ENCODE peak calls at places on chromosomes 5 and 9, in seven cellular contexts. S, Q, U, Y, Z, F and K are unnamed samples.

GRCh38 chr9:22240619-22241018 is 206.0 kb upstream of the DMRTA1 start:
- DNase-seq in S (no peak), Q (peak), U (no peak), Y (no peak), Z (no peak), F (peak), K (no peak)

GRCh38 chr5:13660072-13660471 is 284.4 kb downstream of the DNAH5 start:
- DNase-seq in S (no peak), Q (peak), U (no peak), Y (peak), Z (no peak), F (no peak), K (no peak)

GRCh38 chr5:10192309-10192708 is 57.4 kb downstream of the ATPSCKMT start:
- DNase-seq in S (no peak), Q (peak), U (peak), Y (no peak), Z (no peak), F (peak), K (no peak)

GRCh38 chr5:113778147-113778546 is 264.7 kb downstream of the YTHDC2 start:
- DNase-seq in S (no peak), Q (no peak), U (no peak), Y (no peak), Z (no peak), F (no peak), K (no peak)

GRCh38 chr9:112890106-112891081 is at the start of gene SLC46A2:
- DNase-seq in S (peak), Q (no peak), U (no peak), Y (no peak), Z (no peak), F (no peak), K (peak)

GRCh38 chr9:132672413-132672690 is 2.1 kb downstream of the GTF3C4 start:
- DNase-seq in S (no peak), Q (peak), U (no peak), Y (peak), Z (no peak), F (no peak), K (no peak)

GRCh38 chr5:178530526-178530925 is 59.7 kb downstream of the COL23A1 start:
- DNase-seq in S (no peak), Q (no peak), U (no peak), Y (no peak), Z (no peak), F (no peak), K (no peak)

GRCh38 chr5:78497573-78498533 is 137.4 kb downstream of the SCAMP1 start:
- DNase-seq in S (no peak), Q (peak), U (no peak), Y (no peak), Z (no peak), F (no peak), K (no peak)

GRCh38 chr5:62502456-62503101 is 76.0 kb upstream of the LRRC70 start:
- DNase-seq in S (no peak), Q (no peak), U (no peak), Y (no peak), Z (no peak), F (no peak), K (no peak)

GRCh38 chr9:122213589-122214413 is 15.0 kb downstream of the LHX6 start:
- DNase-seq in S (peak), Q (no peak), U (no peak), Y (peak), Z (peak), F (peak), K (peak)

GRCh38 chr5:125696762-125697161 is 726.4 kb upstream of the GRAMD2B start:
- DNase-seq in S (peak), Q (peak), U (peak), Y (no peak), Z (no peak), F (peak), K (no peak)

GRCh38 chr5:125700380-125700856 is 722.8 kb upstream of the GRAMD2B start:
- DNase-seq in S (peak), Q (peak), U (no peak), Y (no peak), Z (peak), F (no peak), K (no peak)

GRCh38 chr5:125698420-125698819 is 724.8 kb upstream of the GRAMD2B start:
- DNase-seq in S (no peak), Q (no peak), U (no peak), Y (no peak), Z (no peak), F (no peak), K (no peak)

GRCh38 chr5:125695994-125696679 is 727.1 kb upstream of the GRAMD2B start:
- DNase-seq in S (peak), Q (peak), U (no peak), Y (no peak), Z (no peak), F (no peak), K (no peak)

DNA sequence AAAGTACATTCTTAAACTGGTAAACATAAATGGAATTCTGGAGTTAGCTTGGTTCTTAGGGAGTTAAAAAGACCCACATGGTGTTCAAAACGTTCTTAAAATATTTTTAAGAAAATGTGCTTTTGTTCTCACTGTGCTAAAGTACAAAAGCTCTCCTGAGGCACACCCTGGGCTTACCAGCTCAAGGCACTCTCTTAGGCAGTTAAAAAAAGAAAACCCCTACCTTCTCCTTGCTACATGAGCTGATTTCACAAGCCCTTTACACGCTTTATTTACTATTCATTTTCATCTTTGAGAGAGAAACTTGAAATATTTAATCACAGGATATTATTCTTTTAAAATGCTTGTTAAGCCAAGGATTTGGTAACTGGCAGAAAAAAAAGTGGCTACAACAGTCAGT is 723.3 kb upstream of the GRAMD2B start:
- DNase-seq in S (no peak), Q (no peak), U (no peak), Y (no peak), Z (no peak), F (peak), K (no peak)
- H3K4me3 ChIP-seq in S (no peak), Q (no peak), U (no peak), Y (no peak), Z (no peak), F (no peak), K (no peak)

GRCh38 chr9:120929392-120929791 is 2.8 kb upstream of the TRAF1 start:
- DNase-seq in S (no peak), Q (no peak), U (no peak), Y (no peak), Z (no peak), F (no peak), K (no peak)

GRCh38 chr9:120928720-120929389 is 2.3 kb upstream of the TRAF1 start:
- DNase-seq in S (peak), Q (peak), U (no peak), Y (peak), Z (peak), F (no peak), K (peak)

GRCh38 chr9:120932086-120932818 is 5.7 kb upstream of the TRAF1 start:
- DNase-seq in S (no peak), Q (no peak), U (no peak), Y (no peak), Z (no peak), F (no peak), K (peak)

GRCh38 chr9:120933310-120934044 is 6.9 kb upstream of the TRAF1 start:
- DNase-seq in S (no peak), Q (no peak), U (no peak), Y (no peak), Z (no peak), F (no peak), K (peak)

DNA sequence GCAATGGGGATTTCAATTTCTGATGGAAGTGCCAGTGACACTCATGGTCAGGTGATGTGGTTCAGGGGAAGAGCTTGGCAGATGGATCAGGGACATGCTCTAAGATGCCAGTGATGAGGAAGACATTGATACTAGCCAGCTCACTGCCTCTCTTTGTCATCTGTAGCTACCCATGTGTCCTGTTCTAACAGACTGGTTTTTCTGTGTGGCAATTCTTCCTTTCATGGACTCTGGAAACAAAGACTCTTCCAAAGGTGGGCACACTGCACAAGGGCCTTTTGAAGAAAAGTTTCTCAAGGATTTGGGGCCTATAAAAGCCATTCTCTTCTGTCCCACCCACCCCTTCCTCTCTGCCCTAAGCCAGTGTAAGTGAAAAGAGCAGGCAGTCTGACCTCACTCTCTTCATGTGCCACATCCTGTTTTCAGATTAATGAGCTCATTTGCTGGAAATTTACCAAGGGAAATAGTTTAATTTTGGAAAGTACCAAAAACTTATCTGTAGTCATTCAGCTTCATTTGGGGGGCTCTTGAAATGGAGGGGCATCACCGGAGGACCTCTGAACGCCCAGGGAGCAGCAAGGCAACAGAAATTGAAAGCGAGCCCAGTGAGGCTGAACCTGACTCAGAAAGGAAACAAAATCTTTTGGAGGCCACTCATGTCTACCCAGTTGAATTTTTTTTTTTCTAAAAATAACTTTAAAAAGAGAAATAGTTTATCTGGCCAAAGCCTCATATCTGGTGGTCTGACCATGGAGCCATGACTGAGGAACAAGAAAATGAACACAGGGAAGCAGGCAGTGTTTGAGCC is 4.9 kb upstream of the TRAF1 start:
- DNase-seq in S (no peak), Q (peak), U (no peak), Y (peak), Z (no peak), F (peak), K (peak)
- H3K4me3 ChIP-seq in S (no peak), Q (no peak), U (no peak), Y (no peak), Z (no peak), F (no peak), K (no peak)

GRCh38 chr9:136418182-136419091 is 8.0 kb downstream of the PMPCA start:
- DNase-seq in S (no peak), Q (no peak), U (no peak), Y (no peak), Z (no peak), F (no peak), K (no peak)
- H3K4me3 ChIP-seq in S (no peak), Q (no peak), U (no peak), Y (no peak), Z (no peak), F (no peak), K (no peak)

GRCh38 chr9:76592105-76593010 is 133.4 kb downstream of the GCNT1 start:
- DNase-seq in S (no peak), Q (peak), U (no peak), Y (peak), Z (no peak), F (peak), K (no peak)

GRCh38 chr9:76594764-76595410 is 135.9 kb downstream of the GCNT1 start:
- DNase-seq in S (no peak), Q (no peak), U (no peak), Y (peak), Z (no peak), F (no peak), K (peak)

GRCh38 chr9:76593011-76593347 is 134.0 kb downstream of the GCNT1 start:
- DNase-seq in S (no peak), Q (no peak), U (no peak), Y (peak), Z (no peak), F (no peak), K (no peak)

GRCh38 chr9:76598971-76599370 is 140.0 kb downstream of the GCNT1 start:
- DNase-seq in S (no peak), Q (no peak), U (no peak), Y (peak), Z (no peak), F (no peak), K (no peak)

GRCh38 chr9:76595645-76596044 is 136.7 kb downstream of the GCNT1 start:
- DNase-seq in S (no peak), Q (no peak), U (no peak), Y (peak), Z (no peak), F (no peak), K (no peak)
- H3K4me3 ChIP-seq in S (no peak), Q (no peak), U (no peak), Y (peak), Z (no peak), F (no peak), K (no peak)

DNA sequence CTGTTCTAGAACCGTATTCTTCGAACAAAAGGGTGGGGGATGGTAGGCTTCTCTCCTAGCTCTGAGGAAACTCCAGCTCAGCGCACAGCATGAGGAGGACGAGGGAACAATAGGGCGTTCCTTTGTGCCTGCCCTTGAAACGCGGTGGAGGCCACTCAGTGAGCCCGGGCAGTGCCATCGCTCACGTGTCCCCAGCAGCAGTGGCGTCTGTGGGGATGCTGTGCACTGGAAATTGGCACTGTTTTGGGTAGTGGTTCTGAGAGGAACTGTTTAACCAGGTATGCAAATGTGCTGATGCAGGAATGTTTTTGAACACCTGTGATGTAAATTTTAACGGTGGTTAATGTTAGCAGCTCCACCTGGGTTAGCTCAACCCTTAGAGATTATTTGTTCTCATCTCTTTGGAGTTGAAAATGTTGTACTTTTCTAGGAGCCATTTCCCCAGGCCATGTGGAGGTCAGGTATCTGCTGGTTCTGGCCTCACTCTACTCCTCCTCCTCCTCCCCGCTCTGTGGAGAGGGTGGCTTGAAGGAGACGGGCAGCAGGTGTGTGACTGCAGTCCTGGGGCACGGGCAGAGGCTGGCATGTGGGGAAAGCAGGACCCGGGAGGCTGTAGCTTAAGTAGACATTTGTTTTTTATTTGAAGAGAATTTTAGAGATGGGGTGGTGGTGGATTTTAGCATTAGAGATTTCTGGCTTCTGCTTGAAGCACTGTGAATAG is 48.3 kb downstream of the EHMT1 start:
- DNase-seq in S (no peak), Q (no peak), U (no peak), Y (no peak), Z (no peak), F (no peak), K (peak)
- H3K4me3 ChIP-seq in S (no peak), Q (no peak), U (no peak), Y (no peak), Z (no peak), F (no peak), K (no peak)

DNA sequence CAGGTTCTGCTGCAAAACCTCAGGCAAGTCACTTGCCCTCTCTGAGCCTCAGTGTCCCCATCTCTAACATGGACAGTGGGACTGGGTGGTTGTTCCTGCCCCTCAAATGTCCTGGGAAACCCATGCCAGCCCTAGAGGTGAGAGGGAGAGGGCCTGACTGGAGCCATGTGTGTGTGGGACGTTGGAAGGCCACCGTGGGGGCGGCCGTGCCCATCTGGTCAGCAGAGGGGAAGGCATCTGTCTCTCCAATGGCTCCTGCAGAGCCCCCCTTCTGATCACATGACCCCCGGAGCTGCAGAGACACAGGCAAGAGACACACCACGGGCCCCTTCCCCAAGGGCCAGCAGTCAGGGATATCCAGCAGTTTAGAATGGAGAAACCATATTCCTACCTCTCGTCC is 1.7 kb downstream of the DNM1 start:
- DNase-seq in S (no peak), Q (no peak), U (no peak), Y (no peak), Z (no peak), F (no peak), K (no peak)
- H3K4me3 ChIP-seq in S (peak), Q (no peak), U (peak), Y (no peak), Z (no peak), F (no peak), K (peak)

GRCh38 chr9:35605336-35606137 is 475 bp downstream of the TESK1 start:
- DNase-seq in S (peak), Q (no peak), U (no peak), Y (peak), Z (no peak), F (no peak), K (peak)

GRCh38 chr9:35604578-35605335 is at the start of gene TESK1:
- DNase-seq in S (peak), Q (peak), U (no peak), Y (peak), Z (peak), F (peak), K (peak)

GRCh38 chr9:35606138-35606504 is 1.1 kb downstream of the TESK1 start:
- DNase-seq in S (no peak), Q (no peak), U (no peak), Y (peak), Z (no peak), F (no peak), K (no peak)

GRCh38 chr9:35603986-35604577 is 980 bp upstream of the TESK1 start:
- DNase-seq in S (peak), Q (peak), U (peak), Y (peak), Z (peak), F (peak), K (peak)

GRCh38 chr9:35603506-35603985 is 1.5 kb upstream of the TESK1 start:
- DNase-seq in S (peak), Q (peak), U (peak), Y (no peak), Z (peak), F (no peak), K (no peak)
- H3K4me3 ChIP-seq in S (peak), Q (peak), U (peak), Y (peak), Z (no peak), F (peak), K (peak)

GRCh38 chr5:33888582-33888981 is 3.2 kb downstream of the ADAMTS12 start:
- DNase-seq in S (no peak), Q (peak), U (no peak), Y (no peak), Z (no peak), F (no peak), K (no peak)

GRCh38 chr5:33891731-33892418 is at the start of gene ADAMTS12:
- DNase-seq in S (peak), Q (peak), U (no peak), Y (no peak), Z (peak), F (peak), K (peak)

GRCh38 chr5:33890147-33890546 is 1.6 kb downstream of the ADAMTS12 start:
- DNase-seq in S (no peak), Q (peak), U (no peak), Y (no peak), Z (no peak), F (peak), K (no peak)

GRCh38 chr5:33892419-33893151 is 795 bp upstream of the ADAMTS12 start:
- DNase-seq in S (peak), Q (peak), U (peak), Y (no peak), Z (peak), F (peak), K (no peak)

DNA sequence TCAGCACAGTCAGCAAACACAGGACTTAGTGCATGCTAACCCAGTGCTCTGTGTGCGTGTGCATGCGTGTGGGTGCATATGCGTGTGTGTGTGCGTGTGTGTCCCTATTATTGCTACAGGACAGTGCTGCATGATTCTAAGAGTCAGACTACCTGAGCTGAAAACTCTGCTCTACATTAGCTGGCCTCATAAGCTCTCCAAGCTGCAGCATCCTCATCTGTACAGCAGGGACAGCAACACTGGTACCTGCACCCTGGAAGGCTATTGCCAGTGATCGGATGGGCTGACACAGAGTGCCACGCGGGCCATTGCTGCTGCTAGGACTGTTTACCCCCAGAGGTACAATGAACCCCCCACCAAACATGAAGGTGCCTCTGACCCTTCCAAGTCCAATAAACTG is 1.2 kb downstream of the ADAMTS12 start:
- DNase-seq in S (no peak), Q (peak), U (no peak), Y (no peak), Z (no peak), F (peak), K (peak)
- H3K4me3 ChIP-seq in S (no peak), Q (peak), U (peak), Y (no peak), Z (no peak), F (peak), K (peak)

DNA sequence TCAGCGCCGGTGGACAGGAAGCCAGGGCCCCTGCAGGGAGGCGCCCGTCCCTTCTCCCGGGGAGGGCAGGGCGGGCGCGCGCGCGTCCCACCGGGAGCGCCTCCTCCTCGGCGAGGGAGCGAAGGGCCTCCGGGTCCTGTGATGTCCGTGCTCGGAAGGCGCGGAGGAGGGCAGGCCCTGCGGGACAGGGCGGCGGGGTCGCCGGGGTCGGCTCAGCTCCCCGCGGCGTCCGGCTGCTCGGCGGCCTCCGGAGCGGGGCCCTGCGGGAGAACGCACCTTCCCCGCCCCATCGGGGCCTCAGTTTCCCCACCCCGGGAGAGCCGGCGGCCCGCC is 328 bp downstream of the EXD3 start:
- DNase-seq in S (peak), Q (peak), U (no peak), Y (peak), Z (peak), F (peak), K (peak)
- H3K4me3 ChIP-seq in S (peak), Q (peak), U (peak), Y (peak), Z (peak), F (peak), K (peak)

DNA sequence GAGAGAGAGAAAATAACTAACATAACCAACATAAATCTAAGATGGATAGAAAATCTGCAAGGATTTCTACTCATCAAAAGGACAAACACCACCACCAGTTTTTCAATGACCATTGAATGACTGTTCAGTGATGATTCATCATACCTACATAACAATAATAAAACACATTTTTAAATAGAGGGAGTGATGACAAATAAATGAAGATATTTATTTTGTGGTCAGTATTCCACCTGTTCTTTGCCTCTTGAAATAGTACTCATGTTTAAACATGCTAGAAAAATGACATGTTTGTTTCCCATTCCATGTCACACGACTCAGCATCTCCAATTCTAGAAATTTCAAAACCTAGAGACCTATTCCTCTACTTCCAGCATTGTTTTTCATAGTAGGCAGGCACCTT is 34.6 kb upstream of the ADAMTS16 start:
- DNase-seq in S (no peak), Q (no peak), U (no peak), Y (no peak), Z (no peak), F (no peak), K (no peak)
- H3K4me3 ChIP-seq in S (no peak), Q (no peak), U (no peak), Y (no peak), Z (no peak), F (no peak), K (no peak)